ENCODE peak calls at places on chromosomes 16 and 17, in five cellular contexts. One of them, this sample, is unnamed.
A peak's percentile ranks its signal among the peaks of the same experiment; 100 is the strongest.

GRCh38 chr17:70636517-70637133 is 467.3 kb downstream of the KCNJ2 start:
- DNase-seq in activated T-cell treated with anti-CD3 and anti-CD28 coated beads for 1 hour: no peak
- DNase-seq in EH: peak; percentile 41
- DNase-seq in epithelial cell of esophagus: peak; percentile 56
- DNase-seq in CD8-positive, alpha-beta memory T cell: no peak
- DNase-seq in this sample: no peak

GRCh38 chr16:67281536-67282446 is 2.5 kb downstream of the PLEKHG4 start:
- DNase-seq in EH: no peak
- DNase-seq in epithelial cell of esophagus: no peak
- DNase-seq in activated T-cell treated with anti-CD3 and anti-CD28 coated beads for 1 hour: no peak
- DNase-seq in CD8-positive, alpha-beta memory T cell: no peak
- DNase-seq in this sample: no peak

GRCh38 chr16:15041260-15042011 is 14.4 kb downstream of the NTAN1 start:
- DNase-seq in CD8-positive, alpha-beta memory T cell: no peak
- DNase-seq in EH: peak; percentile 72
- DNase-seq in activated T-cell treated with anti-CD3 and anti-CD28 coated beads for 1 hour: no peak
- DNase-seq in epithelial cell of esophagus: no peak
- DNase-seq in this sample: no peak

GRCh38 chr17:49520386-49521087 is 25.4 kb downstream of the NGFR start:
- DNase-seq in epithelial cell of esophagus: no peak
- DNase-seq in activated T-cell treated with anti-CD3 and anti-CD28 coated beads for 1 hour: no peak
- DNase-seq in EH: no peak
- DNase-seq in CD8-positive, alpha-beta memory T cell: no peak
- DNase-seq in this sample: no peak

GRCh38 chr16:85149776-85150175 is 37.5 kb upstream of the CIBAR2 start:
- DNase-seq in activated T-cell treated with anti-CD3 and anti-CD28 coated beads for 1 hour: no peak
- DNase-seq in epithelial cell of esophagus: no peak
- DNase-seq in CD8-positive, alpha-beta memory T cell: no peak
- DNase-seq in EH: no peak
- DNase-seq in this sample: no peak

GRCh38 chr16:66247516-66248089 is 118.9 kb upstream of the CDH5 start:
- DNase-seq in CD8-positive, alpha-beta memory T cell: no peak
- DNase-seq in activated T-cell treated with anti-CD3 and anti-CD28 coated beads for 1 hour: no peak
- DNase-seq in epithelial cell of esophagus: peak; percentile 27
- DNase-seq in EH: peak; percentile 70
- DNase-seq in this sample: no peak

GRCh38 chr16:879461-879861 is 78.9 kb upstream of the GNG13 start:
- DNase-seq in activated T-cell treated with anti-CD3 and anti-CD28 coated beads for 1 hour: no peak
- DNase-seq in epithelial cell of esophagus: no peak
- DNase-seq in EH: no peak
- DNase-seq in CD8-positive, alpha-beta memory T cell: no peak
- DNase-seq in this sample: no peak

GRCh38 chr16:154223-155030 is 2.0 kb downstream of the HBZ start:
- DNase-seq in EH: peak; percentile 25
- DNase-seq in epithelial cell of esophagus: peak; percentile 43
- DNase-seq in activated T-cell treated with anti-CD3 and anti-CD28 coated beads for 1 hour: no peak
- DNase-seq in CD8-positive, alpha-beta memory T cell: peak; percentile 21
- DNase-seq in this sample: no peak

GRCh38 chr17:32870969-32871368 is 6.0 kb downstream of the MYO1D start:
- DNase-seq in activated T-cell treated with anti-CD3 and anti-CD28 coated beads for 1 hour: no peak
- DNase-seq in CD8-positive, alpha-beta memory T cell: no peak
- DNase-seq in EH: peak; percentile 73
- DNase-seq in epithelial cell of esophagus: no peak
- DNase-seq in this sample: no peak

GRCh38 chr17:80891096-80892018 is 100.3 kb upstream of the CHMP6 start:
- DNase-seq in epithelial cell of esophagus: peak; percentile 85
- DNase-seq in CD8-positive, alpha-beta memory T cell: peak; percentile 45
- DNase-seq in activated T-cell treated with anti-CD3 and anti-CD28 coated beads for 1 hour: peak; percentile 58
- DNase-seq in EH: peak; percentile 98
- DNase-seq in this sample: no peak

GRCh38 chr17:6496636-6497441 is 52.6 kb downstream of the PIMREG start:
- DNase-seq in epithelial cell of esophagus: no peak
- DNase-seq in EH: no peak
- DNase-seq in activated T-cell treated with anti-CD3 and anti-CD28 coated beads for 1 hour: no peak
- DNase-seq in CD8-positive, alpha-beta memory T cell: no peak
- DNase-seq in this sample: no peak

GRCh38 chr17:82598256-82599011 is 49.8 kb downstream of the WDR45B start:
- DNase-seq in EH: peak; percentile 39
- DNase-seq in epithelial cell of esophagus: peak; percentile 60
- DNase-seq in CD8-positive, alpha-beta memory T cell: no peak
- DNase-seq in activated T-cell treated with anti-CD3 and anti-CD28 coated beads for 1 hour: no peak
- DNase-seq in this sample: no peak

GRCh38 chr16:19288872-19289799 is 3.6 kb downstream of the CLEC19A start:
- DNase-seq in EH: no peak
- DNase-seq in epithelial cell of esophagus: no peak
- DNase-seq in activated T-cell treated with anti-CD3 and anti-CD28 coated beads for 1 hour: no peak
- DNase-seq in CD8-positive, alpha-beta memory T cell: no peak
- DNase-seq in this sample: no peak

GRCh38 chr17:37752482-37752881 is 7.6 kb upstream of the HNF1B start:
- DNase-seq in EH: peak; percentile 96
- DNase-seq in CD8-positive, alpha-beta memory T cell: no peak
- DNase-seq in epithelial cell of esophagus: peak; percentile 80
- DNase-seq in activated T-cell treated with anti-CD3 and anti-CD28 coated beads for 1 hour: no peak
- DNase-seq in this sample: no peak

GRCh38 chr16:82074019-82074558 is 39.0 kb downstream of the HSD17B2 start:
- DNase-seq in activated T-cell treated with anti-CD3 and anti-CD28 coated beads for 1 hour: no peak
- DNase-seq in epithelial cell of esophagus: no peak
- DNase-seq in CD8-positive, alpha-beta memory T cell: no peak
- DNase-seq in EH: no peak
- DNase-seq in this sample: no peak

GRCh38 chr17:6052926-6053325 is 17.3 kb upstream of the WSCD1 start:
- DNase-seq in epithelial cell of esophagus: no peak
- DNase-seq in activated T-cell treated with anti-CD3 and anti-CD28 coated beads for 1 hour: no peak
- DNase-seq in CD8-positive, alpha-beta memory T cell: no peak
- DNase-seq in EH: no peak
- DNase-seq in this sample: no peak

GRCh38 chr17:6786618-6787017 is 10.6 kb downstream of the FBXO39 start:
- DNase-seq in activated T-cell treated with anti-CD3 and anti-CD28 coated beads for 1 hour: no peak
- DNase-seq in epithelial cell of esophagus: peak; percentile 84
- DNase-seq in EH: peak; percentile 74
- DNase-seq in CD8-positive, alpha-beta memory T cell: no peak
- DNase-seq in this sample: no peak

GRCh38 chr17:53818894-53819293 is 3.8 kb upstream of the KIF2B start:
- DNase-seq in epithelial cell of esophagus: no peak
- DNase-seq in activated T-cell treated with anti-CD3 and anti-CD28 coated beads for 1 hour: no peak
- DNase-seq in CD8-positive, alpha-beta memory T cell: no peak
- DNase-seq in EH: no peak
- DNase-seq in this sample: no peak

GRCh38 chr17:80708497-80708896 is 163.9 kb downstream of the RPTOR start:
- DNase-seq in CD8-positive, alpha-beta memory T cell: no peak
- DNase-seq in EH: no peak
- DNase-seq in epithelial cell of esophagus: peak; percentile 32
- DNase-seq in activated T-cell treated with anti-CD3 and anti-CD28 coated beads for 1 hour: no peak
- DNase-seq in this sample: no peak

GRCh38 chr17:46023783-46024388 is 24.8 kb downstream of the STH start:
- DNase-seq in EH: no peak
- DNase-seq in activated T-cell treated with anti-CD3 and anti-CD28 coated beads for 1 hour: no peak
- DNase-seq in CD8-positive, alpha-beta memory T cell: no peak
- DNase-seq in epithelial cell of esophagus: no peak
- DNase-seq in this sample: no peak

GRCh38 chr17:19883537-19884215 is 15.9 kb upstream of the ULK2 start:
- DNase-seq in CD8-positive, alpha-beta memory T cell: no peak
- DNase-seq in epithelial cell of esophagus: no peak
- DNase-seq in activated T-cell treated with anti-CD3 and anti-CD28 coated beads for 1 hour: no peak
- DNase-seq in EH: no peak
- DNase-seq in this sample: no peak

GRCh38 chr16:1762196-1762878 is 9.0 kb downstream of the NME3 start:
- DNase-seq in EH: no peak
- DNase-seq in CD8-positive, alpha-beta memory T cell: no peak
- DNase-seq in activated T-cell treated with anti-CD3 and anti-CD28 coated beads for 1 hour: no peak
- DNase-seq in epithelial cell of esophagus: no peak
- DNase-seq in this sample: no peak

GRCh38 chr16:19980866-19981265 is 92.8 kb downstream of the GPR139 start:
- DNase-seq in epithelial cell of esophagus: no peak
- DNase-seq in EH: no peak
- DNase-seq in activated T-cell treated with anti-CD3 and anti-CD28 coated beads for 1 hour: no peak
- DNase-seq in CD8-positive, alpha-beta memory T cell: no peak
- DNase-seq in this sample: no peak

GRCh38 chr17:7355053-7355452 is at the start of gene TMEM95:
- DNase-seq in epithelial cell of esophagus: peak; percentile 40
- DNase-seq in CD8-positive, alpha-beta memory T cell: no peak
- DNase-seq in EH: peak; percentile 63
- DNase-seq in activated T-cell treated with anti-CD3 and anti-CD28 coated beads for 1 hour: no peak
- DNase-seq in this sample: no peak

GRCh38 chr16:14501331-14502255 is 128.5 kb downstream of the PARN start:
- DNase-seq in activated T-cell treated with anti-CD3 and anti-CD28 coated beads for 1 hour: no peak
- DNase-seq in EH: peak; percentile 93
- DNase-seq in CD8-positive, alpha-beta memory T cell: no peak
- DNase-seq in epithelial cell of esophagus: peak; percentile 96
- DNase-seq in this sample: peak; percentile 89

GRCh38 chr16:87460936-87461335 is 31.9 kb downstream of the ZCCHC14 start:
- DNase-seq in activated T-cell treated with anti-CD3 and anti-CD28 coated beads for 1 hour: no peak
- DNase-seq in EH: no peak
- DNase-seq in CD8-positive, alpha-beta memory T cell: no peak
- DNase-seq in epithelial cell of esophagus: no peak
- DNase-seq in this sample: no peak

GRCh38 chr16:11586375-11586855 is 304 bp downstream of the LITAF start:
- DNase-seq in activated T-cell treated with anti-CD3 and anti-CD28 coated beads for 1 hour: no peak
- DNase-seq in epithelial cell of esophagus: no peak
- DNase-seq in CD8-positive, alpha-beta memory T cell: no peak
- DNase-seq in EH: peak; percentile 29
- DNase-seq in this sample: no peak

GRCh38 chr16:57611184-57611583 is 17.2 kb upstream of the ADGRG1 start:
- DNase-seq in epithelial cell of esophagus: peak; percentile 68
- DNase-seq in EH: peak; percentile 54
- DNase-seq in activated T-cell treated with anti-CD3 and anti-CD28 coated beads for 1 hour: no peak
- DNase-seq in CD8-positive, alpha-beta memory T cell: no peak
- DNase-seq in this sample: no peak

GRCh38 chr17:76179496-76180467 is 38.7 kb upstream of the FOXJ1 start:
- DNase-seq in epithelial cell of esophagus: peak; percentile 31
- DNase-seq in CD8-positive, alpha-beta memory T cell: peak; percentile 76
- DNase-seq in EH: peak; percentile 36
- DNase-seq in activated T-cell treated with anti-CD3 and anti-CD28 coated beads for 1 hour: no peak
- DNase-seq in this sample: no peak

GRCh38 chr16:49268667-49269066 is 13.0 kb downstream of the CBLN1 start:
- DNase-seq in epithelial cell of esophagus: no peak
- DNase-seq in EH: no peak
- DNase-seq in activated T-cell treated with anti-CD3 and anti-CD28 coated beads for 1 hour: no peak
- DNase-seq in CD8-positive, alpha-beta memory T cell: no peak
- DNase-seq in this sample: no peak

GRCh38 chr16:28898266-28898665 is 20.0 kb downstream of the ATP2A1 start:
- DNase-seq in activated T-cell treated with anti-CD3 and anti-CD28 coated beads for 1 hour: no peak
- DNase-seq in EH: no peak
- DNase-seq in epithelial cell of esophagus: no peak
- DNase-seq in CD8-positive, alpha-beta memory T cell: no peak
- DNase-seq in this sample: no peak

GRCh38 chr17:46773676-46774075 is 44.8 kb downstream of the WNT3 start:
- DNase-seq in epithelial cell of esophagus: no peak
- DNase-seq in CD8-positive, alpha-beta memory T cell: no peak
- DNase-seq in EH: no peak
- DNase-seq in activated T-cell treated with anti-CD3 and anti-CD28 coated beads for 1 hour: no peak
- DNase-seq in this sample: no peak

GRCh38 chr17:61005358-61005757 is 327.7 kb downstream of the BCAS3 start:
- DNase-seq in activated T-cell treated with anti-CD3 and anti-CD28 coated beads for 1 hour: no peak
- DNase-seq in CD8-positive, alpha-beta memory T cell: no peak
- DNase-seq in EH: no peak
- DNase-seq in epithelial cell of esophagus: no peak
- DNase-seq in this sample: no peak

GRCh38 chr17:78172284-78173024 is 4.1 kb downstream of the SYNGR2 start:
- DNase-seq in EH: peak; percentile 52
- DNase-seq in epithelial cell of esophagus: no peak
- DNase-seq in activated T-cell treated with anti-CD3 and anti-CD28 coated beads for 1 hour: no peak
- DNase-seq in CD8-positive, alpha-beta memory T cell: no peak
- DNase-seq in this sample: no peak

GRCh38 chr17:74892974-74893911 is at the start of gene FADS6:
- DNase-seq in activated T-cell treated with anti-CD3 and anti-CD28 coated beads for 1 hour: no peak
- DNase-seq in EH: no peak
- DNase-seq in CD8-positive, alpha-beta memory T cell: no peak
- DNase-seq in epithelial cell of esophagus: no peak
- DNase-seq in this sample: no peak

GRCh38 chr17:77456271-77456950 is 315.6 kb downstream of the SEC14L1 start:
- DNase-seq in CD8-positive, alpha-beta memory T cell: peak; percentile 51
- DNase-seq in EH: no peak
- DNase-seq in activated T-cell treated with anti-CD3 and anti-CD28 coated beads for 1 hour: no peak
- DNase-seq in epithelial cell of esophagus: no peak
- DNase-seq in this sample: no peak

GRCh38 chr17:36529121-36529520 is 5.5 kb downstream of the MYO19 start:
- DNase-seq in activated T-cell treated with anti-CD3 and anti-CD28 coated beads for 1 hour: no peak
- DNase-seq in EH: peak; percentile 82
- DNase-seq in CD8-positive, alpha-beta memory T cell: no peak
- DNase-seq in epithelial cell of esophagus: peak; percentile 80
- DNase-seq in this sample: no peak

GRCh38 chr16:28992496-28992895 is 7.6 kb downstream of the LAT start:
- DNase-seq in epithelial cell of esophagus: no peak
- DNase-seq in EH: no peak
- DNase-seq in CD8-positive, alpha-beta memory T cell: no peak
- DNase-seq in activated T-cell treated with anti-CD3 and anti-CD28 coated beads for 1 hour: no peak
- DNase-seq in this sample: no peak

GRCh38 chr17:49850772-49851386 is 3.0 kb upstream of the TAC4 start:
- DNase-seq in CD8-positive, alpha-beta memory T cell: peak; percentile 22
- DNase-seq in epithelial cell of esophagus: no peak
- DNase-seq in activated T-cell treated with anti-CD3 and anti-CD28 coated beads for 1 hour: no peak
- DNase-seq in EH: peak; percentile 39
- DNase-seq in this sample: no peak

This sample was measured in osteocyte.